ENCODE peak calls at places on chromosomes 16 and 17, in four cellular contexts. One of them, this sample, is unnamed.

GRCh38 chr16:17131351-17131750 is 339.4 kb downstream of the XYLT1 start:
- DNase-seq in Panc1: no peak
- DNase-seq in K562: no peak
- DNase-seq in heart right ventricle: no peak
- DNase-seq in this sample: no peak

GRCh38 chr17:7177210-7177953 is 1.8 kb downstream of the ASGR1 start:
- DNase-seq in Panc1: peak
- DNase-seq in heart right ventricle: peak
- DNase-seq in K562: peak
- DNase-seq in this sample: no peak

GRCh38 chr16:27461483-27462171 is 59.7 kb downstream of the IL21R start:
- DNase-seq in heart right ventricle: no peak
- DNase-seq in K562: no peak
- DNase-seq in Panc1: no peak
- DNase-seq in this sample: no peak

GRCh38 chr17:10844667-10845387 is 6.9 kb upstream of the PIRT start:
- DNase-seq in heart right ventricle: peak
- DNase-seq in K562: peak
- DNase-seq in Panc1: peak
- DNase-seq in this sample: peak

GRCh38 chr17:74119960-74120359 is 83.5 kb upstream of the RPL38 start:
- DNase-seq in K562: no peak
- DNase-seq in Panc1: no peak
- DNase-seq in heart right ventricle: no peak
- DNase-seq in this sample: no peak

GRCh38 chr16:31202402-31203385 is at the start of gene PYCARD:
- DNase-seq in K562: peak
- DNase-seq in Panc1: no peak
- DNase-seq in heart right ventricle: peak
- DNase-seq in this sample: no peak

GRCh38 chr16:12147681-12148479 is 171.3 kb downstream of the SNX29 start:
- DNase-seq in heart right ventricle: peak
- DNase-seq in Panc1: no peak
- DNase-seq in K562: no peak
- DNase-seq in this sample: no peak

GRCh38 chr17:74532115-74532514 is 840 bp upstream of the CD300LB start:
- DNase-seq in Panc1: no peak
- DNase-seq in K562: no peak
- DNase-seq in heart right ventricle: peak
- DNase-seq in this sample: no peak

GRCh38 chr16:1485847-1486496 is 2.8 kb downstream of the PTX4 start:
- DNase-seq in K562: no peak
- DNase-seq in Panc1: no peak
- DNase-seq in heart right ventricle: no peak
- DNase-seq in this sample: no peak

GRCh38 chr16:7436306-7436705 is 103.7 kb downstream of the RBFOX1 start:
- DNase-seq in heart right ventricle: no peak
- DNase-seq in K562: no peak
- DNase-seq in Panc1: no peak
- DNase-seq in this sample: no peak

GRCh38 chr16:35741546-35741945 is 2282.1 kb downstream of the TP53TG3F start:
- DNase-seq in Panc1: no peak
- DNase-seq in K562: no peak
- DNase-seq in heart right ventricle: no peak
- DNase-seq in this sample: no peak

GRCh38 chr17:51391992-51392654 is 131.8 kb downstream of the UTP18 start:
- DNase-seq in heart right ventricle: no peak
- DNase-seq in K562: no peak
- DNase-seq in Panc1: no peak
- DNase-seq in this sample: no peak

GRCh38 chr17:40309031-40309937 is at the start of gene RARA:
- DNase-seq in Panc1: no peak
- DNase-seq in K562: peak
- DNase-seq in heart right ventricle: no peak
- DNase-seq in this sample: no peak

DNA sequence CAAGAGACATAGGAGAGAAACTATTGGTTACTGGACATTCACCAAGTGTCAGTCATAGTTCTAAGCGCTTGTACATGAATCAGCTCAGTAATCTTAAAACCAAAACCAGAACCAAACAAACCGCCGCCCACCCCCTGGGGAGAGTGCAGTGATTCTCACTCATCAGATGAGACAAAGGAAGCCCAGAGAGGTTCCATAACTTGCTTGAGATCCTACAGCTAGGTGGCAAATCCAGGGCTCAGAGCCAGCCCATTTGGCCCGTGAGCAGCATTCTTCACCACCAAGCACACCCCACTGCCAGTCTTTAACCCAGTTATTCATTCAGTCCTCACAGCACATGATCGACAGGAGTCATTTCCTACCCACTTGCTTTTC is 37.2 kb upstream of the RGS9 start:
- DNase-seq in Panc1: peak
- DNase-seq in heart right ventricle: no peak
- DNase-seq in K562: no peak
- DNase-seq in this sample: peak
- H3K4me3 ChIP-seq in Panc1: peak
- H3K4me3 ChIP-seq in heart right ventricle: peak
- H3K4me3 ChIP-seq in K562: peak
- H3K4me3 ChIP-seq in this sample: peak

GRCh38 chr17:49381033-49381432 is 19.0 kb upstream of the ZNF652 start:
- DNase-seq in Panc1: no peak
- DNase-seq in K562: no peak
- DNase-seq in heart right ventricle: no peak
- DNase-seq in this sample: no peak

GRCh38 chr17:49381793-49382192 is 19.7 kb upstream of the ZNF652 start:
- DNase-seq in heart right ventricle: no peak
- DNase-seq in K562: no peak
- DNase-seq in Panc1: no peak
- DNase-seq in this sample: no peak

GRCh38 chr17:49375544-49375943 is 13.5 kb upstream of the ZNF652 start:
- DNase-seq in K562: no peak
- DNase-seq in heart right ventricle: no peak
- DNase-seq in Panc1: no peak
- DNase-seq in this sample: no peak

GRCh38 chr17:49379926-49380325 is 17.9 kb upstream of the ZNF652 start:
- DNase-seq in K562: no peak
- DNase-seq in Panc1: no peak
- DNase-seq in heart right ventricle: no peak
- DNase-seq in this sample: no peak

DNA sequence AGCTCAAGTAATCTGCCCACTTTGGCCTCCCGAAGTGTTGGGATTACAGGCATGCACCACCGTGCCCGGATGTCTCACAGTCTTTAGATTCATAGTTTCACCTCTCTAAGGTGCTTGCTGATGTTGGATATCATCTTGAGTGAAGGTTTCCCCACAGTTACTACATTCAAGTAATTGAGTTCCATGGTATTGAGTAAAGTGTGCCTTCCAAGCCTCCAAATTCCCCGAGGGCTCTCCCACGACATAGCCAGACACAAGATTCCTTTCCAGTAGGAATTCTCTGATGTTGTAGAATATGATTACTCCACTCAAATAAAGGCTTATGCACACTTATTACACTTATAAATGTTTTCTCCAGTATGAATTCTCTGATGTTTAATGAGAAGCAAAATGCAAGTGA is 16.3 kb upstream of the ZNF652 start:
- DNase-seq in Panc1: no peak
- DNase-seq in K562: no peak
- DNase-seq in heart right ventricle: no peak
- DNase-seq in this sample: no peak
- TF ChIP-seq CTCF in Panc1: no peak
- TF ChIP-seq CTCF in K562: no peak
- TF ChIP-seq CTCF in heart right ventricle: no peak
- TF ChIP-seq CTCF in this sample: no peak

GRCh38 chr17:31310260-31310659 is 3.6 kb downstream of the EVI2B start:
- DNase-seq in K562: no peak
- DNase-seq in Panc1: no peak
- DNase-seq in heart right ventricle: no peak
- DNase-seq in this sample: no peak

GRCh38 chr17:31308372-31308905 is 5.4 kb downstream of the EVI2B start:
- DNase-seq in Panc1: no peak
- DNase-seq in heart right ventricle: no peak
- DNase-seq in K562: no peak
- DNase-seq in this sample: no peak

GRCh38 chr17:31309525-31309924 is 4.3 kb downstream of the EVI2B start:
- DNase-seq in Panc1: no peak
- DNase-seq in heart right ventricle: no peak
- DNase-seq in K562: no peak
- DNase-seq in this sample: no peak

GRCh38 chr17:31308935-31309334 is 4.9 kb downstream of the EVI2B start:
- DNase-seq in K562: no peak
- DNase-seq in heart right ventricle: no peak
- DNase-seq in Panc1: no peak
- DNase-seq in this sample: no peak

GRCh38 chr17:31310877-31311276 is 3.0 kb downstream of the EVI2B start:
- DNase-seq in Panc1: no peak
- DNase-seq in heart right ventricle: no peak
- DNase-seq in K562: no peak
- DNase-seq in this sample: no peak
- H3K4me3 ChIP-seq in Panc1: no peak
- H3K4me3 ChIP-seq in heart right ventricle: no peak
- H3K4me3 ChIP-seq in K562: no peak
- H3K4me3 ChIP-seq in this sample: no peak

GRCh38 chr17:32102697-32103096 is 39.6 kb upstream of the RHOT1 start:
- DNase-seq in K562: no peak
- DNase-seq in Panc1: no peak
- DNase-seq in heart right ventricle: no peak
- DNase-seq in this sample: no peak

GRCh38 chr17:32104158-32104557 is 38.1 kb upstream of the RHOT1 start:
- DNase-seq in heart right ventricle: no peak
- DNase-seq in K562: no peak
- DNase-seq in Panc1: no peak
- DNase-seq in this sample: no peak

GRCh38 chr17:32102172-32102571 is 40.1 kb upstream of the RHOT1 start:
- DNase-seq in K562: no peak
- DNase-seq in Panc1: no peak
- DNase-seq in heart right ventricle: no peak
- DNase-seq in this sample: no peak

GRCh38 chr17:32100971-32101631 is 41.2 kb upstream of the RHOT1 start:
- DNase-seq in heart right ventricle: no peak
- DNase-seq in K562: no peak
- DNase-seq in Panc1: no peak
- DNase-seq in this sample: no peak

GRCh38 chr17:32103476-32104113 is 38.7 kb upstream of the RHOT1 start:
- DNase-seq in K562: no peak
- DNase-seq in Panc1: no peak
- DNase-seq in heart right ventricle: no peak
- DNase-seq in this sample: no peak
- TF ChIP-seq CTCF in K562: no peak
- TF ChIP-seq CTCF in Panc1: no peak
- TF ChIP-seq CTCF in heart right ventricle: no peak
- TF ChIP-seq CTCF in this sample: no peak

GRCh38 chr17:48429638-48430586 is at the start of gene SKAP1:
- DNase-seq in K562: no peak
- DNase-seq in Panc1: no peak
- DNase-seq in heart right ventricle: no peak
- DNase-seq in this sample: no peak

GRCh38 chr17:48432820-48433775 is 3.1 kb upstream of the SKAP1 start:
- DNase-seq in Panc1: no peak
- DNase-seq in K562: no peak
- DNase-seq in heart right ventricle: no peak
- DNase-seq in this sample: no peak

GRCh38 chr17:48427598-48427997 is 2.4 kb downstream of the SKAP1 start:
- DNase-seq in heart right ventricle: no peak
- DNase-seq in K562: peak
- DNase-seq in Panc1: no peak
- DNase-seq in this sample: no peak

GRCh38 chr17:48426019-48426418 is 4.0 kb downstream of the SKAP1 start:
- DNase-seq in Panc1: no peak
- DNase-seq in K562: no peak
- DNase-seq in heart right ventricle: no peak
- DNase-seq in this sample: no peak

GRCh38 chr17:48429156-48429555 is 858 bp downstream of the SKAP1 start:
- DNase-seq in K562: no peak
- DNase-seq in heart right ventricle: no peak
- DNase-seq in Panc1: no peak
- DNase-seq in this sample: no peak
- H3K4me3 ChIP-seq in K562: no peak
- H3K4me3 ChIP-seq in heart right ventricle: no peak
- H3K4me3 ChIP-seq in Panc1: no peak
- H3K4me3 ChIP-seq in this sample: peak

DNA sequence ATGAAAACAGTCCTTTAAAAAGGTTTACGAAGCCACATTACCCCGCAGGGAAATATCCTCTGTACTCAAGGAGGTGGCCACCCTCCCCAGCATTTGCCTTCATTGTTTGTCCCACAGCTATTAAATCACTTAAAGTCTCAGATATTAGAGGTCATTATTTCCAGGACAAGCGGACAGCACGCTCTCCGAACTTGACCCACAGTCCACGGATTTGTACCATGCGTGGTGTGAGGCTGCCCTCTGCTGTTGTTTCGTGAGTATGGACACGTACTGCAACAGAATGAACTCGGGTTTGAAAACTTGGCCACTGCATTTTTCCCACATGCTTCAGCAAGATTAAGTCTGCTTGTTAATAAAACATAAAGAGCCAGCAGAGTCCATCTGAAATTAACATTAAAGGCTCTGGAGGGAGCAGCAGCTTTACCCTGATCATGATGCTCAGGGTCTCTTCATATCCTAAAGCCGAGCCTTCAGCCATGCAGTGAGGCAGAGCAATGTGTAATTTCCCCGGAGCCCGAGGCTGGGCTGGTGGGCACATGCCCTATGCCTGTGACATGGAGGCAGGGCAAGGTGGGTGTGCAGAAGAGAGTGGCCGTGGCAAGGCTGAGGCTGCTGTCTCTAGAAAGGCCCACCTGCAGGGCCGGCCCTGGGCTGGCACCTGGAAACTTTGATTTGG is 19.7 kb downstream of the MEAK7 start:
- DNase-seq in K562: peak
- DNase-seq in heart right ventricle: peak
- DNase-seq in Panc1: no peak
- DNase-seq in this sample: no peak
- TF ChIP-seq CTCF in K562: peak
- TF ChIP-seq CTCF in heart right ventricle: peak
- TF ChIP-seq CTCF in Panc1: peak
- TF ChIP-seq CTCF in this sample: peak